ENCODE peak calls at places on chromosome 7, in four cellular contexts. B is esophagus squamous epithelium, W is fibroblast of pulmonary artery, E is epithelial cell of esophagus. R is an unnamed sample.

GRCh38 chr7:106058925-106059324 is 53.2 kb downstream of the SYPL1 start:
- DNase-seq in E (no peak), B (no peak), W (no peak), R (no peak)

GRCh38 chr7:148883233-148884048 is 650 bp downstream of the EZH2 start:
- DNase-seq in B (no peak), W (no peak), E (no peak), R (peak; percentile 3)

GRCh38 chr7:112116894-112117293 is 89.3 kb downstream of the DOCK4 start:
- DNase-seq in W (no peak), B (no peak), E (no peak), R (no peak)

GRCh38 chr7:73891178-73891885 is 30.4 kb downstream of the TMEM270 start:
- DNase-seq in W (no peak), B (no peak), E (no peak), R (no peak)

GRCh38 chr7:46880508-46881196 is 701.3 kb downstream of the TNS3 start:
- DNase-seq in E (no peak), W (no peak), B (no peak), R (no peak)

GRCh38 chr7:69691327-69691726 is 93.1 kb downstream of the AUTS2 start:
- DNase-seq in E (no peak), B (no peak), W (no peak), R (no peak)

GRCh38 chr7:130897515-130898419 is 163.8 kb upstream of the KLF14 start:
- DNase-seq in W (no peak), E (no peak), B (no peak), R (no peak)

GRCh38 chr7:2567663-2568238 is 9.0 kb downstream of the IQCE start:
- DNase-seq in W (peak; percentile 57), E (peak; percentile 34), B (no peak), R (peak; percentile 52)

GRCh38 chr7:39588401-39588800 is 22.2 kb downstream of the YAE1 start:
- DNase-seq in B (no peak), W (no peak), E (no peak), R (no peak)

GRCh38 chr7:127629268-127629854 is 11.4 kb upstream of the PAX4 start:
- DNase-seq in W (no peak), E (peak; percentile 37), B (no peak), R (no peak)

GRCh38 chr7:2440608-2441245 is 35.5 kb downstream of the GRIFIN start:
- DNase-seq in E (peak; percentile 92), B (no peak), W (peak; percentile 7), R (no peak)

GRCh38 chr7:114414151-114415053 is at the start of gene FOXP2:
- DNase-seq in E (peak; percentile 4), W (peak; percentile 41), B (no peak), R (peak; percentile 3)

GRCh38 chr7:139666501-139666900 is 111.3 kb downstream of the HIPK2 start:
- DNase-seq in B (no peak), E (no peak), W (no peak), R (no peak)

GRCh38 chr7:156845379-156846101 is 47.4 kb downstream of the LMBR1 start:
- DNase-seq in E (no peak), W (no peak), B (no peak), R (no peak)

GRCh38 chr7:103065666-103066065 is 8.9 kb downstream of the FBXL13 start:
- DNase-seq in W (peak; percentile 46), B (no peak), E (peak; percentile 40), R (peak; percentile 46)

GRCh38 chr7:55426676-55427075 is 61.5 kb downstream of the LANCL2 start:
- DNase-seq in B (no peak), W (no peak), E (no peak), R (no peak)

GRCh38 chr7:44867073-44867990 is 18.0 kb downstream of the PURB start:
- DNase-seq in W (peak; percentile 87), B (no peak), E (peak; percentile 89), R (peak; percentile 94)

GRCh38 chr7:128171342-128171918 is 69.6 kb upstream of the LEP start:
- DNase-seq in W (no peak), B (no peak), E (no peak), R (no peak)

GRCh38 chr7:111475959-111476358 is 86.3 kb downstream of the IMMP2L start:
- DNase-seq in W (no peak), B (no peak), E (no peak), R (no peak)

GRCh38 chr7:81138850-81139249 is 220.0 kb upstream of the SEMA3C start:
- DNase-seq in E (no peak), B (no peak), W (no peak), R (no peak)

GRCh38 chr7:100220833-100221718 is 1.3 kb downstream of the PVRIG start:
- DNase-seq in W (no peak), E (no peak), B (no peak), R (no peak)
- H3K4me3 ChIP-seq in W (no peak overlapping the region), E (no peak overlapping the region), B (no peak overlapping the region), R (no peak overlapping the region)

GRCh38 chr7:155815332-155816191 is 3.3 kb upstream of the SHH start:
- DNase-seq in B (no peak), W (peak; percentile 53), E (peak; percentile 63), R (peak; percentile 61)
- TF ChIP-seq CTCF in B (peak; percentile 65), W (peak; percentile 70), E (peak; percentile 79), R (peak; percentile 84)

GRCh38 chr7:38335490-38336135 is 62.2 kb upstream of the TARP start:
- DNase-seq in B (peak; percentile 34), E (peak; percentile 73), W (peak; percentile 82), R (peak; percentile 88)
- H3K4me3 ChIP-seq in B (no peak overlapping the region), E (no peak overlapping the region), W (no peak overlapping the region), R (peak overlapping the region; percentile 22)

GRCh38 chr7:79736418-79736817 is 283.0 kb upstream of the MAGI2 start:
- DNase-seq in W (no peak), E (no peak), B (no peak), R (no peak)

GRCh38 chr7:79740076-79740475 is 286.6 kb upstream of the MAGI2 start:
- DNase-seq in W (no peak), B (no peak), E (no peak), R (no peak)

GRCh38 chr7:79741684-79742083 is 288.2 kb upstream of the MAGI2 start:
- DNase-seq in W (peak; percentile 26), E (no peak), B (no peak), R (peak; percentile 5)
- TF ChIP-seq CTCF in W (peak; percentile 46), E (peak; percentile 28), B (no peak), R (peak; percentile 34)

DNA sequence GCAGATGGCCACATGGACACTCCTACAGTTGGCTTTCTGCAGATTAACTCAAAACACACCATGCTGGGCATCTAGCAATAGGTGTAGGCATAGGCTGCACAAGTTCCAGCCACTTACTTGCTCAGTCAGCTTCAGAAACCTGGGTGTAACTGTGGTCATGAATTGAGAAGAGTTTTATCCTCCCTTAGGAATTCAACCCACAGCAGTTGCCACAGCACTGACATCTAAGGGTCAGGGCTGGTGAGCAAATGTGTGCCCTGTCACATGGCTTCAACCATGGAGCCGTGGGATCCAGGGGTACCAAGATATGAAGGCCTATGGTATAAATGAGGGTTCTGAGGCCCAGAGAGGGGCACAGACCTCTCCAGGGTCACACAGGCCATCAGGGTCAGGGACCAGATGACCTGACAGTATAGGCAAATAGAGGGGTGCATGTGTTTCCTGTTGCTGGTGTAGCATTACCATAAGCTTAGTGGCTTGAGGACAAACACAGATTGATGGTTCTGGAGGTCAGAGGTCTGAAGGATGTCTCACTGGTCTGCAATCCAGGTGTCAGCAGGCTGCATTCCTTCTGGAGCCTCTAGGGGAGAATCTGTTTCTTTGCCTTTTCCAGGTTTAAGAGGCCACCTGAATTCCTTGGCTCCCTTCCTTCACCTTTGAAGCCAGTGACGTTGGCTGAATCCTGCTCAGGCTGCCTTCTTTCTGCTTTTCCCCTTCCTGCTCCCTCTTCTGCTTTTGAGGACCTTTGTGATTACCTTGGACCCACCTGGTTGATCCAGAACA is 24.1 kb downstream of the MINDY4 start:
- DNase-seq in E (peak; percentile 17), W (no peak), B (no peak), R (no peak)
- H3K4me3 ChIP-seq in E (no peak overlapping the region), W (no peak overlapping the region), B (no peak overlapping the region), R (no peak overlapping the region)

GRCh38 chr7:8823486-8823885 is 390.1 kb downstream of the NXPH1 start:
- DNase-seq in W (no peak), B (no peak), E (no peak), R (no peak)
- TF ChIP-seq CTCF in W (no peak), B (no peak), E (no peak), R (no peak)

DNA sequence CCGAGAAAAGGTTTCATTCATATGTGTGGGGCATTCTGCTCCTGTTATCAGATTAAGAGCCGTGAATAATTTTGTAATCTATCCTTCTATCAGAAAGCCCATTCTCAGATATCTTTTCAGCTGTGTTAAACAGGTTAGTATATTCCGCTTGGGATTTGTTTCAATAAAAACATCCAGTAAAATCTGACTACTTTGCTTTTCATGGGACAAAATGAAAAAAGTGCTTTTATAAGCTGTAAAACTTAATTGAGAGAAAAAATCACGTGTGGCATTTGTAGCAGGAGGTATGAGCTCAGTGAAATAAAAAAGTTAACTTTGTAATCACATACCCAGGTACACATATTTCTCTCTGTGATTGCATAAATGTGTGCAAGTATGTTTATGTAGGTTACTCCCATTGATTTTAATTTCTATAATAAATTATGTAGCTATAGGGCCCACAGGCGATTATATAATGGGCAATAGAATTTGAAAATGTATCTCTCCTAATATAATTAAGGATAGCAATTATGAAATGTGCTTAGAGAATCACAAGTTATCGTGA is 3.9 kb downstream of the MET start:
- DNase-seq in E (no peak), B (no peak), W (no peak), R (no peak)
- H3K4me3 ChIP-seq in E (no peak overlapping the region), B (no peak overlapping the region), W (no peak overlapping the region), R (no peak overlapping the region)

GRCh38 chr7:1083729-1084657 is 3.9 kb upstream of the GPER1 start:
- DNase-seq in E (no peak), W (no peak), B (no peak), R (no peak)
- TF ChIP-seq CTCF in E (no peak), W (no peak), B (no peak), R (no peak)

GRCh38 chr7:135147899-135148721 is at the start of gene TMEM140:
- DNase-seq in B (no peak), E (peak; percentile 46), W (peak; percentile 62), R (peak; percentile 71)

GRCh38 chr7:135152447-135152846 is 4.6 kb downstream of the TMEM140 start:
- DNase-seq in B (no peak), W (no peak), E (no peak), R (no peak)

GRCh38 chr7:135147341-135147898 is 452 bp upstream of the TMEM140 start:
- DNase-seq in E (no peak), W (peak; percentile 34), B (no peak), R (peak; percentile 63)

GRCh38 chr7:135151162-135151932 is 3.5 kb downstream of the TMEM140 start:
- DNase-seq in E (no peak), B (no peak), W (no peak), R (no peak)

DNA sequence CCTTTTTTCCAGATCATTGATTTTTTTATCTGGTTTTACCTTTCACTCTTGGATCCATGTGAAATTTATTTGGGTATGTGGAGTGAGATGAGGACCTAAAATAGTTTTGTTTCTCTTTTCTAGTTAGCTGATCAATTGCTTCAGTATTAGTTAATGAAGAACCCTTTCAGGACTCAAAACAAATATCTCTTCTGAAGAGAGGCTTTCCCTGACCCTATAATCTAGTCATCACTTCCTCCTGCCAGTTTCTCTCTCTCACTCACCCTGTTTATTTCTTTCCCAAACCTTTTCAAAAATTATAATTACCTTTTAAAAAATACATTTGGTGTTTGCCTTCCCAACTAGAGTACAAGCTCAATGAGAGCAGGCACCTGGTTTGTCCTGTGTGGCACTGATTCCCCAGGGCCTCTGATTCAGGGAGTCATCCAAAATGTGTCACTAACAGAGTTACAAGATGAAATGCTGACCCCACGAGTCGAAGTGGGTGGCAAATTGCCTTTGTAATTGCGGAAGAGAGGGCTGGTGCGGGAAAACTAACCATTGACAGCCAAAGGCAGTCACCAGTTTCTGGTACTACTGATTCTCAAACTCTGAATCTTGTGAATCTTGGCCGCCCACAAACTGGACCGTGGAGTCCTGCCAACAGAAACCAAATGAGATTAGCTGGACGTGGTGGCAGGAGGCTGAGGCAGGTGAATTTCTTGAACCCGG is 2.4 kb downstream of the TMEM140 start:
- DNase-seq in E (no peak), B (no peak), W (no peak), R (no peak)
- H3K4me3 ChIP-seq in E (no peak overlapping the region), B (no peak overlapping the region), W (no peak overlapping the region), R (no peak overlapping the region)